ENCODE peak calls at places on chromosomes 3 and 15, in ten cellular contexts. W is uterus, Z is A549, I is heart left ventricle, Y is lung, S is PC-3, B is pancreas, F is GM23248, Q is hepatocyte, O is upper lobe of right lung. P is an unnamed sample. For H3K4me1, the result is how much of the 10 kb centered on the place peaks cover.

GRCh38 chr3:74273091-74273490 is 341.4 kb downstream of the CNTN3 start:
- DNase-seq in W (no peak), Z (no peak), I (no peak), Y (no peak), S (no peak), B (no peak), F (peak), Q (no peak), O (no peak), P (no peak)

GRCh38 chr3:20043398-20043797 is 3.2 kb downstream of the KAT2B start:
- DNase-seq in W (peak), Z (no peak), I (peak), Y (peak), S (no peak), B (peak), F (peak), Q (peak), O (peak), P (peak)

GRCh38 chr15:77533530-77533929 is 99.2 kb downstream of the LINGO1 start:
- DNase-seq in W (no peak), Z (no peak), I (no peak), Y (no peak), S (no peak), B (no peak), F (no peak), Q (peak), O (peak), P (no peak)

GRCh38 chr15:63463793-63464192 is 40.6 kb upstream of the USP3 start:
- DNase-seq in W (no peak), Z (no peak), I (no peak), Y (no peak), S (no peak), B (no peak), F (no peak), Q (no peak), O (no peak), P (no peak)

GRCh38 chr3:126913524-126913923 is 69.4 kb upstream of the PLXNA1 start:
- DNase-seq in W (no peak), Z (peak), I (no peak), Y (no peak), S (peak), B (no peak), F (no peak), Q (no peak), O (no peak), P (no peak)

GRCh38 chr3:22117751-22118346 is 366.8 kb upstream of the ZNF385D start:
- DNase-seq in W (no peak), Z (peak), I (no peak), Y (no peak), S (peak), B (no peak), F (peak), Q (peak), O (no peak), P (no peak)

GRCh38 chr3:120057029-120057428 is 37.2 kb downstream of the GSK3B start:
- DNase-seq in W (no peak), Z (no peak), I (no peak), Y (no peak), S (no peak), B (no peak), F (no peak), Q (no peak), O (no peak), P (no peak)

GRCh38 chr3:167406876-167407492 is 26.9 kb upstream of the ZBBX start:
- DNase-seq in W (no peak), Z (peak), I (peak), Y (peak), S (peak), B (peak), F (peak), Q (peak), O (no peak), P (no peak)

GRCh38 chr3:138946554-138947302 is at the start of the genes FOXL2 and FOXL2NB:
- DNase-seq in W (peak), Z (peak), I (no peak), Y (no peak), S (no peak), B (peak), F (peak), Q (peak), O (no peak), P (no peak)

GRCh38 chr3:139466369-139466768 is 9.9 kb downstream of the RBP2 start:
- DNase-seq in W (no peak), Z (no peak), I (no peak), Y (no peak), S (no peak), B (no peak), F (no peak), Q (no peak), O (no peak), P (no peak)

GRCh38 chr3:158845748-158846350 is 44.0 kb downstream of the MFSD1 start:
- DNase-seq in W (no peak), Z (peak), I (no peak), Y (no peak), S (peak), B (no peak), F (peak), Q (peak), O (no peak), P (no peak)

GRCh38 chr3:126111126-126111551 is 27.2 kb upstream of the SLC41A3 start:
- DNase-seq in W (peak), Z (no peak), I (no peak), Y (no peak), S (no peak), B (no peak), F (no peak), Q (peak), O (no peak), P (no peak)

GRCh38 chr3:173467501-173467900 is 70.0 kb downstream of the NLGN1 start:
- DNase-seq in W (no peak), Z (no peak), I (no peak), Y (no peak), S (no peak), B (no peak), F (peak), Q (no peak), O (no peak), P (no peak)

DNA sequence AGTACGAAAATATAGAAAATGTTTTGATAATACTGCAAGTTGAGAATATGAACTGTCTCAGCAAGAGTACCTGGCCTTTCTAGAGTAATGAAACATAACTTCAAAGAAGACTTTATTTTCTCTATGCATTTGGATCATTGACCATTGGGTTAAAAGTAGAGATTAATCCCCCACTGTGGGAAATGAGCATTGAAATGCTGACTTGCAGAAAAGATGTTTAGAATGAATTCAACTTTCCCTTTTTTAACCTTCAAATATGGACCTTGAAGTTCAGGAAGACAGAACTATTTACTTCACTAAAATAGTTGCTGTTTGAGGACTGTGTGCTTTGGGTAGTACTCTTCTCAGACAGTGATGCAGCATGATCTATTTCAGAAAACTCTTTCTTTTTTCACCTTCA is 75.7 kb downstream of the NLGN1 start:
- DNase-seq in W (no peak), Z (no peak), I (no peak), Y (no peak), S (no peak), B (no peak), F (no peak), Q (no peak), O (no peak), P (no peak)
- H3K4me1 ChIP-seq in W (under half), Z (under half), I (under half), Y (under half), S (under half), B (under half), F (under half), Q (under half), O (under half), P (under half)

GRCh38 chr15:71601038-71601869 is 209.1 kb upstream of the NR2E3 start:
- DNase-seq in W (peak), Z (no peak), I (no peak), Y (no peak), S (no peak), B (no peak), F (peak), Q (peak), O (no peak), P (no peak)
- H3K4me3 ChIP-seq in W (no peak), Z (no peak), I (no peak), Y (no peak), S (no peak), B (no peak), F (no peak), Q (no peak), O (no peak), P (no peak)

GRCh38 chr3:171172070-171172469 is 145.6 kb upstream of the SLC2A2 start:
- DNase-seq in W (no peak), Z (no peak), I (no peak), Y (no peak), S (peak), B (no peak), F (no peak), Q (no peak), O (no peak), P (no peak)

GRCh38 chr3:171169866-171170265 is 143.3 kb upstream of the SLC2A2 start:
- DNase-seq in W (no peak), Z (no peak), I (no peak), Y (no peak), S (no peak), B (no peak), F (no peak), Q (no peak), O (no peak), P (no peak)

GRCh38 chr3:171168551-171168950 is 142.0 kb upstream of the SLC2A2 start:
- DNase-seq in W (no peak), Z (no peak), I (no peak), Y (no peak), S (no peak), B (no peak), F (no peak), Q (no peak), O (no peak), P (no peak)

GRCh38 chr3:171168086-171168485 is 141.6 kb upstream of the SLC2A2 start:
- DNase-seq in W (no peak), Z (peak), I (no peak), Y (no peak), S (peak), B (no peak), F (peak), Q (peak), O (no peak), P (no peak)

GRCh38 chr3:171169443-171169842 is 142.9 kb upstream of the SLC2A2 start:
- DNase-seq in W (no peak), Z (no peak), I (no peak), Y (no peak), S (no peak), B (no peak), F (no peak), Q (no peak), O (no peak), P (no peak)
- H3K4me1 ChIP-seq in W (under half), Z (under half), I (under half), Y (under half), S (under half), B (under half), F (under half), Q (under half), O (under half), P (under half)

DNA sequence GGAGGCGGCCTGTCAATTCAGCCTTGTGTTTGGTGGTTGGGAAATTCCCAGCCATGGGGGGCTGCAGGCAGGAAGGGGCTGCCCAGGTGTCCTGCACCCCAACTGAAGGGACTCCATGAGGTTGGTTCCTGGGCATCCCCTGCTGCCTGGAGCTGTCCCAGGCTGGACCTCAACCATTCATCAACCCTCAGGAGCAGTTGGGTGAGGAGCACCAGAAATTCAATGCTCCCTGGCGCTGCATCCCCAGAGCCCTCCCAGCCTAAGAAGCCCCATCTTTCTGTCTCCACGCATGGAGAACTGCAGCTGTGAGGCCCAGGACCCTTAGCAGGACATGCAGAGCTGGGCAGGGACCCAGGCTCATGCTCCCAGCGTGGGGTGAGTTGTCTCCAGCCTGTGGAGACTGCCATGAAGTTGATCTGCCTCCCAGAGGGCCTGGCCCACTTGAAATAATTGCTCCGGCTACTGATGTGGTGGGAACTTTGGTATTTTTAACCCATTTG is 8.0 kb upstream of the SEMA3B start:
- DNase-seq in W (no peak), Z (no peak), I (peak), Y (no peak), S (no peak), B (peak), F (no peak), Q (no peak), O (no peak), P (no peak)
- H3K4me3 ChIP-seq in W (peak), Z (peak), I (peak), Y (no peak), S (peak), B (peak), F (peak), Q (no peak), O (peak), P (no peak)

GRCh38 chr15:67106764-67107013 is 41.3 kb downstream of the SMAD3 start:
- DNase-seq in W (no peak), Z (no peak), I (no peak), Y (no peak), S (no peak), B (no peak), F (no peak), Q (no peak), O (no peak), P (no peak)
- H3K4me1 ChIP-seq in W (under half), Z (half or more), I (under half), Y (under half), S (half or more), B (under half), F (half or more), Q (under half), O (half or more), P (half or more)

GRCh38 chr3:196140224-196140623 is 58.3 kb upstream of the TFRC start:
- DNase-seq in W (peak), Z (no peak), I (no peak), Y (no peak), S (no peak), B (no peak), F (no peak), Q (no peak), O (no peak), P (no peak)

GRCh38 chr3:196141052-196141865 is 59.4 kb upstream of the TFRC start:
- DNase-seq in W (no peak), Z (no peak), I (no peak), Y (no peak), S (no peak), B (no peak), F (no peak), Q (no peak), O (no peak), P (no peak)

GRCh38 chr3:196142674-196142988 is 60.7 kb upstream of the TFRC start:
- DNase-seq in W (no peak), Z (no peak), I (no peak), Y (no peak), S (no peak), B (no peak), F (no peak), Q (no peak), O (no peak), P (no peak)

GRCh38 chr3:196143708-196144382 is 62.0 kb upstream of the TFRC start:
- DNase-seq in W (no peak), Z (no peak), I (no peak), Y (no peak), S (no peak), B (peak), F (no peak), Q (no peak), O (no peak), P (no peak)

GRCh38 chr3:196141866-196142673 is 60.2 kb upstream of the TFRC start:
- DNase-seq in W (no peak), Z (no peak), I (no peak), Y (peak), S (peak), B (peak), F (no peak), Q (no peak), O (peak), P (no peak)
- H3K4me3 ChIP-seq in W (no peak), Z (no peak), I (no peak), Y (no peak), S (peak), B (peak), F (no peak), Q (no peak), O (peak), P (no peak)